ENCODE peak calls at places on chromosomes 6 and 20, in four cellular contexts. One of them, this sample, is unnamed.

GRCh38 chr6:53359843-53360834 is 11.4 kb upstream of the ELOVL5 start:
- DNase-seq in mesendoderm: peak
- DNase-seq in RWPE1: no peak
- DNase-seq in tibial nerve: no peak
- DNase-seq in this sample: no peak

GRCh38 chr6:98433325-98433724 is 401.0 kb upstream of the POU3F2 start:
- DNase-seq in RWPE1: no peak
- DNase-seq in tibial nerve: no peak
- DNase-seq in mesendoderm: no peak
- DNase-seq in this sample: no peak

GRCh38 chr6:56804996-56805395 is 149.9 kb upstream of the BEND6 start:
- DNase-seq in tibial nerve: no peak
- DNase-seq in mesendoderm: no peak
- DNase-seq in RWPE1: peak
- DNase-seq in this sample: no peak

GRCh38 chr6:119148102-119148824 is 69.8 kb upstream of the FAM184A start:
- DNase-seq in mesendoderm: peak
- DNase-seq in RWPE1: peak
- DNase-seq in tibial nerve: peak
- DNase-seq in this sample: peak

GRCh38 chr20:63896136-63896890 is 1.4 kb downstream of the DNAJC5 start:
- DNase-seq in tibial nerve: peak
- DNase-seq in RWPE1: peak
- DNase-seq in mesendoderm: peak
- DNase-seq in this sample: no peak

GRCh38 chr6:134317471-134318131 is at the start of gene SGK1:
- DNase-seq in tibial nerve: peak
- DNase-seq in mesendoderm: peak
- DNase-seq in RWPE1: peak
- DNase-seq in this sample: no peak

GRCh38 chr6:36928547-36928918 is 26.0 kb upstream of the PI16 start:
- DNase-seq in mesendoderm: no peak
- DNase-seq in RWPE1: no peak
- DNase-seq in tibial nerve: no peak
- DNase-seq in this sample: no peak

GRCh38 chr6:34529665-34530327 is 26.3 kb downstream of the SPDEF start:
- DNase-seq in RWPE1: no peak
- DNase-seq in tibial nerve: no peak
- DNase-seq in mesendoderm: no peak
- DNase-seq in this sample: no peak

GRCh38 chr20:33299111-33299603 is 16.1 kb downstream of the BPIFB1 start:
- DNase-seq in mesendoderm: peak
- DNase-seq in RWPE1: peak
- DNase-seq in tibial nerve: peak
- DNase-seq in this sample: no peak

GRCh38 chr6:12534454-12534853 is 182.1 kb upstream of the PHACTR1 start:
- DNase-seq in RWPE1: no peak
- DNase-seq in mesendoderm: no peak
- DNase-seq in tibial nerve: no peak
- DNase-seq in this sample: no peak

GRCh38 chr6:54784021-54784420 is 62.5 kb upstream of the FAM83B start:
- DNase-seq in RWPE1: no peak
- DNase-seq in tibial nerve: no peak
- DNase-seq in mesendoderm: no peak
- DNase-seq in this sample: no peak

GRCh38 chr6:106537662-106538061 is 91.6 kb downstream of the RTN4IP1 start:
- DNase-seq in RWPE1: no peak
- DNase-seq in mesendoderm: no peak
- DNase-seq in tibial nerve: no peak
- DNase-seq in this sample: no peak

GRCh38 chr6:39361657-39362486 is 39.4 kb upstream of the KCNK16 start:
- DNase-seq in RWPE1: peak
- DNase-seq in tibial nerve: peak
- DNase-seq in mesendoderm: peak
- DNase-seq in this sample: no peak

GRCh38 chr6:7051780-7052440 is 55.9 kb upstream of the RREB1 start:
- DNase-seq in tibial nerve: no peak
- DNase-seq in mesendoderm: peak
- DNase-seq in RWPE1: no peak
- DNase-seq in this sample: no peak

GRCh38 chr6:33987531-33988021 is 158.3 kb downstream of the GRM4 start:
- DNase-seq in mesendoderm: no peak
- DNase-seq in RWPE1: no peak
- DNase-seq in tibial nerve: no peak
- DNase-seq in this sample: no peak

GRCh38 chr6:36650848-36651247 is 27.7 kb upstream of the CDKN1A start:
- DNase-seq in tibial nerve: no peak
- DNase-seq in RWPE1: no peak
- DNase-seq in mesendoderm: peak
- DNase-seq in this sample: no peak

GRCh38 chr6:106910999-106911949 is 63.3 kb downstream of the CD24 start:
- DNase-seq in RWPE1: no peak
- DNase-seq in tibial nerve: no peak
- DNase-seq in mesendoderm: peak
- DNase-seq in this sample: no peak

GRCh38 chr20:6160736-6161135 is 37.9 kb upstream of the FERMT1 start:
- DNase-seq in tibial nerve: no peak
- DNase-seq in mesendoderm: no peak
- DNase-seq in RWPE1: no peak
- DNase-seq in this sample: no peak

GRCh38 chr6:3442444-3443220 is 14.2 kb downstream of the SLC22A23 start:
- DNase-seq in tibial nerve: no peak
- DNase-seq in mesendoderm: peak
- DNase-seq in RWPE1: no peak
- DNase-seq in this sample: no peak

GRCh38 chr6:22240025-22240424 is 56.8 kb downstream of the PRL start:
- DNase-seq in RWPE1: no peak
- DNase-seq in mesendoderm: no peak
- DNase-seq in tibial nerve: no peak
- DNase-seq in this sample: no peak

GRCh38 chr6:45187841-45188240 is 140.3 kb upstream of the RUNX2 start:
- DNase-seq in tibial nerve: no peak
- DNase-seq in mesendoderm: no peak
- DNase-seq in RWPE1: peak
- DNase-seq in this sample: peak

GRCh38 chr6:39304951-39305350 is 9.3 kb downstream of the KCNK17 start:
- DNase-seq in RWPE1: no peak
- DNase-seq in tibial nerve: no peak
- DNase-seq in mesendoderm: no peak
- DNase-seq in this sample: no peak

GRCh38 chr6:143958839-143959399 is 49.1 kb downstream of the PLAGL1 start:
- DNase-seq in tibial nerve: no peak
- DNase-seq in RWPE1: no peak
- DNase-seq in mesendoderm: peak
- DNase-seq in this sample: no peak

GRCh38 chr6:28742668-28743270 is 181.0 kb downstream of the TRIM27 start:
- DNase-seq in mesendoderm: peak
- DNase-seq in tibial nerve: no peak
- DNase-seq in RWPE1: peak
- DNase-seq in this sample: no peak

GRCh38 chr20:63031251-63032014 is 24.7 kb upstream of the BHLHE23 start:
- DNase-seq in mesendoderm: no peak
- DNase-seq in tibial nerve: no peak
- DNase-seq in RWPE1: no peak
- DNase-seq in this sample: no peak

GRCh38 chr6:36605560-36606391 is 11.6 kb downstream of the SRSF3 start:
- DNase-seq in tibial nerve: no peak
- DNase-seq in mesendoderm: no peak
- DNase-seq in RWPE1: no peak
- DNase-seq in this sample: no peak

GRCh38 chr20:33901132-33901523 is 90.0 kb downstream of the CHMP4B start:
- DNase-seq in RWPE1: no peak
- DNase-seq in tibial nerve: no peak
- DNase-seq in mesendoderm: peak
- DNase-seq in this sample: no peak

GRCh38 chr6:74259931-74260330 is 563.9 kb downstream of the CD109 start:
- DNase-seq in mesendoderm: no peak
- DNase-seq in RWPE1: no peak
- DNase-seq in tibial nerve: no peak
- DNase-seq in this sample: no peak

GRCh38 chr20:19026121-19026878 is 186.1 kb upstream of the SLC24A3 start:
- DNase-seq in tibial nerve: no peak
- DNase-seq in RWPE1: no peak
- DNase-seq in mesendoderm: no peak
- DNase-seq in this sample: no peak

GRCh38 chr6:49342410-49342809 is 120.6 kb downstream of the MMUT start:
- DNase-seq in mesendoderm: peak
- DNase-seq in RWPE1: no peak
- DNase-seq in tibial nerve: no peak
- DNase-seq in this sample: no peak

GRCh38 chr6:7881765-7882500 is 28.7 kb downstream of the TXNDC5 start:
- DNase-seq in RWPE1: peak
- DNase-seq in tibial nerve: no peak
- DNase-seq in mesendoderm: peak
- DNase-seq in this sample: no peak

GRCh38 chr20:3797592-3798404 is 1.7 kb downstream of the CDC25B start:
- DNase-seq in tibial nerve: no peak
- DNase-seq in RWPE1: peak
- DNase-seq in mesendoderm: no peak
- DNase-seq in this sample: no peak

GRCh38 chr20:1975251-1975650 is 18.6 kb downstream of the PDYN start:
- DNase-seq in tibial nerve: no peak
- DNase-seq in mesendoderm: no peak
- DNase-seq in RWPE1: no peak
- DNase-seq in this sample: no peak

GRCh38 chr6:90127589-90127988 is 169.1 kb downstream of the BACH2 start:
- DNase-seq in RWPE1: no peak
- DNase-seq in mesendoderm: no peak
- DNase-seq in tibial nerve: no peak
- DNase-seq in this sample: no peak

GRCh38 chr6:35797837-35798526 is 859 bp upstream of the CLPS start:
- DNase-seq in RWPE1: no peak
- DNase-seq in mesendoderm: no peak
- DNase-seq in tibial nerve: no peak
- DNase-seq in this sample: no peak

GRCh38 chr6:89506716-89507597 is 74.0 kb downstream of the ANKRD6 start:
- DNase-seq in RWPE1: no peak
- DNase-seq in tibial nerve: no peak
- DNase-seq in mesendoderm: peak
- DNase-seq in this sample: no peak

GRCh38 chr6:122931916-122932315 is 64.1 kb upstream of the CLVS2 start:
- DNase-seq in mesendoderm: no peak
- DNase-seq in tibial nerve: no peak
- DNase-seq in RWPE1: no peak
- DNase-seq in this sample: no peak

GRCh38 chr6:142637624-142638023 is 307.4 kb downstream of the HIVEP2 start:
- DNase-seq in RWPE1: no peak
- DNase-seq in mesendoderm: no peak
- DNase-seq in tibial nerve: no peak
- DNase-seq in this sample: no peak

GRCh38 chr6:30589754-30590358 is 18.6 kb downstream of the ABCF1 start:
- DNase-seq in tibial nerve: no peak
- DNase-seq in RWPE1: no peak
- DNase-seq in mesendoderm: no peak
- DNase-seq in this sample: no peak

DNA sequence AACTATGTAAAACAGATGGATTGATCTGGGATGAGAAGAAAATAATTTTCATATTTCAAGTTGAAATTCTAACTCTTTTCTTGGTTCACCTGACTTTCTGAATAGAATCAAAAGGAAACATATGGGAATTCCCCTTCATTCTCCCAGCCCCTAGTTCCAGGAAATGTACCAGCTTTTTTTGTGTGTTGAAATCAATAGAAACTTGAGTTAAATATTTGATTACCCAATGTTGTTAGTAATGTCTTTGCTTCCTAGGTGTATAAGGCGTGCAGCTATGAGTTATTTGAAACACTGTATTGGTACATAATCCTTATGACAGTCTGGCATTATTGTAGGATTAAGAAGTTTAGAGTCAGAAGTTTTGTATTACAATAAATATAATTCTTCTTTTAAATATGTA is 21.5 kb downstream of the VNN2 start:
- DNase-seq in tibial nerve: no peak
- DNase-seq in RWPE1: no peak
- DNase-seq in mesendoderm: no peak
- DNase-seq in this sample: peak
- H3K27ac ChIP-seq in tibial nerve: no peak
- H3K27ac ChIP-seq in RWPE1: no peak
- H3K27ac ChIP-seq in mesendoderm: no peak
- H3K27ac ChIP-seq in this sample: peak

GRCh38 chr20:8755340-8756118 is 313.4 kb upstream of the PLCB4 start:
- DNase-seq in tibial nerve: no peak
- DNase-seq in RWPE1: no peak
- DNase-seq in mesendoderm: no peak
- DNase-seq in this sample: no peak

GRCh38 chr20:8757146-8757545 is 311.7 kb upstream of the PLCB4 start:
- DNase-seq in RWPE1: no peak
- DNase-seq in mesendoderm: no peak
- DNase-seq in tibial nerve: no peak
- DNase-seq in this sample: no peak

GRCh38 chr20:8756410-8756809 is 312.5 kb upstream of the PLCB4 start:
- DNase-seq in RWPE1: peak
- DNase-seq in tibial nerve: no peak
- DNase-seq in mesendoderm: peak
- DNase-seq in this sample: peak
- H3K27ac ChIP-seq in RWPE1: no peak
- H3K27ac ChIP-seq in tibial nerve: no peak
- H3K27ac ChIP-seq in mesendoderm: no peak
- H3K27ac ChIP-seq in this sample: no peak

DNA sequence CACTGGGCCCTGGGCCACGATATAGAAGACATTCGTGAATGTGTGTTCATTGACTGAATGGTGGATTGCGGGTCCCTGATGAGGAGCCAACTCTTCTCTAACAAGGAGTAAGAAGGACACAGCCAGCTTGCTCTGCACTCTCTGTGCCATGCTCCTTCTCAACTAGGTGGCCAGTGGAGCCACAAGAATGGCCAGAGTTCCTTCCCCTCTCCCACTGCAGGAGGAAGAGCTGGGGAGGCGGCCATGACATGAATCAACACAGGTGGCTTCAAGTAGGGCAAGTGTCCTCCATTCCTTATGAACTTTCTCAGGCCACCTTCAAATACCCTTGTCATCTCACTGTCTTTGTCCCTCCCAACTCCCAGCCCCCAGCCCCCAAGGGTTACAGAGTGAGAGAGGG is 305.7 kb downstream of the KIF16B start:
- DNase-seq in mesendoderm: no peak
- DNase-seq in tibial nerve: no peak
- DNase-seq in RWPE1: no peak
- DNase-seq in this sample: no peak
- H3K27ac ChIP-seq in mesendoderm: no peak
- H3K27ac ChIP-seq in tibial nerve: no peak
- H3K27ac ChIP-seq in RWPE1: no peak
- H3K27ac ChIP-seq in this sample: no peak

GRCh38 chr20:46118481-46119020 is 437 bp downstream of the CD40 start:
- DNase-seq in mesendoderm: peak
- DNase-seq in tibial nerve: peak
- DNase-seq in RWPE1: peak
- DNase-seq in this sample: no peak

GRCh38 chr20:46120136-46120535 is 2.0 kb downstream of the CD40 start:
- DNase-seq in RWPE1: no peak
- DNase-seq in mesendoderm: no peak
- DNase-seq in tibial nerve: no peak
- DNase-seq in this sample: no peak

GRCh38 chr20:46117704-46118467 is at the start of gene CD40:
- DNase-seq in mesendoderm: peak
- DNase-seq in RWPE1: peak
- DNase-seq in tibial nerve: peak
- DNase-seq in this sample: no peak

GRCh38 chr20:46119547-46119946 is 1.4 kb downstream of the CD40 start:
- DNase-seq in tibial nerve: no peak
- DNase-seq in RWPE1: no peak
- DNase-seq in mesendoderm: no peak
- DNase-seq in this sample: no peak

GRCh38 chr20:46119028-46119546 is 973 bp downstream of the CD40 start:
- DNase-seq in RWPE1: peak
- DNase-seq in tibial nerve: no peak
- DNase-seq in mesendoderm: no peak
- DNase-seq in this sample: no peak
- H3K27ac ChIP-seq in RWPE1: peak
- H3K27ac ChIP-seq in tibial nerve: peak
- H3K27ac ChIP-seq in mesendoderm: no peak
- H3K27ac ChIP-seq in this sample: no peak